ENCODE peak calls at places on chromosomes 2 and 18, in four cellular contexts. R, I, Z and O are unnamed samples.

GRCh38 chr2:200442471-200442870 is 67.4 kb downstream of the KCTD18 start:
- DNase-seq in R (no peak), I (no peak), Z (no peak), O (no peak)

GRCh38 chr2:119126650-119127049 is 31.9 kb downstream of the C1QL2 start:
- DNase-seq in R (peak), I (no peak), Z (peak), O (peak)

GRCh38 chr2:238525990-238526389 is 99.3 kb downstream of the ASB1 start:
- DNase-seq in R (no peak), I (no peak), Z (no peak), O (no peak)

GRCh38 chr2:54310314-54310713 is 54.3 kb upstream of the TSPYL6 start:
- DNase-seq in R (no peak), I (no peak), Z (no peak), O (no peak)

GRCh38 chr2:226487573-226487972 is 312.0 kb downstream of the IRS1 start:
- DNase-seq in R (no peak), I (no peak), Z (no peak), O (no peak)

GRCh38 chr2:175726213-175726612 is 275.9 kb downstream of the LNPK start:
- DNase-seq in R (no peak), I (no peak), Z (no peak), O (no peak)

GRCh38 chr2:196040218-196040617 is 28.4 kb downstream of the DNAH7 start:
- DNase-seq in R (no peak), I (no peak), Z (no peak), O (no peak)

GRCh38 chr2:200702646-200703118 is 109.0 kb upstream of the BZW1 start:
- DNase-seq in R (no peak), I (no peak), Z (no peak), O (no peak)

GRCh38 chr2:128166954-128167353 is 76.0 kb downstream of the UGGT1 start:
- DNase-seq in R (no peak), I (no peak), Z (no peak), O (no peak)

GRCh38 chr2:162075689-162076132 is 1.7 kb upstream of the DPP4 start:
- DNase-seq in R (no peak), I (no peak), Z (no peak), O (no peak)

GRCh38 chr2:134406311-134406710 is 152.4 kb downstream of the MGAT5 start:
- DNase-seq in R (no peak), I (no peak), Z (no peak), O (no peak)

GRCh38 chr2:144472911-144473310 is 47.0 kb downstream of the ZEB2 start:
- DNase-seq in R (no peak), I (no peak), Z (no peak), O (no peak)

DNA sequence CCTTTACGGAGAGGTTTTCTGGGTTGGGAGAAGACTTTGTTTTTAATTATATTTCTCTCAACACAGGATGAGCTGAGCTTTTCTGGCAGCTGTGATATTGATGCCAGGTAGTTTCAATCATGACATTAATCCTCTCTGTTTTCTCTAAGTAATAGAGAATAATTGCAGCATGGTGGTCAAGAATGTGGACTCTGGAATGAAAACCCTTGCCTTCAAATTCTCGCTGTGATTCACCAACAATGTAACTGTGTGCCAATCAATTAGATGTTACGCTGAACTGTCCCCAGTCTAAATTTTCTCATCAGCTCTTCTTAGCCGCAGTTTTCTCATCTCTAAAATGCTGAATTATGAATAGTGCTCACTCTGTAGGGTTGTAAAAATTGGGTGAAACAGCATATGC is 31.6 kb upstream of the PPM1B start:
- DNase-seq in R (no peak), I (no peak), Z (no peak), O (no peak)
- H3K9ac ChIP-seq in R (no peak), I (no peak), Z (no peak), O (peak)

GRCh38 chr2:235963853-235964577 is 204.2 kb downstream of the GBX2 start:
- DNase-seq in R (no peak), I (no peak), Z (no peak), O (no peak)
- TF ChIP-seq ZNF274 in R (no peak), I (no peak), Z (no peak), O (no peak)

GRCh38 chr2:26462511-26463251 is 15.2 kb downstream of the OTOF start:
- DNase-seq in R (peak), I (no peak), Z (peak), O (peak)
- TF ChIP-seq YY1 in R (no peak), I (no peak), Z (no peak), O (no peak)

GRCh38 chr18:36835927-36836326 is 7.0 kb downstream of the KIAA1328 start:
- DNase-seq in R (no peak), I (no peak), Z (no peak), O (no peak)
- H3K9ac ChIP-seq in R (no peak), I (no peak), Z (no peak), O (no peak)